ENCODE peak calls at places on chromosome 20, in seven cellular contexts. One of them, this sample, is unnamed.

GRCh38 chr20:37218976-37219375 is 39.6 kb upstream of the MROH8 start:
- DNase-seq in OCI-LY7: no peak
- DNase-seq in kidney epithelial cell: no peak
- DNase-seq in AG04450: no peak
- DNase-seq in HL-60: no peak
- DNase-seq in astrocyte of the spinal cord: no peak
- DNase-seq in astrocyte: no peak
- DNase-seq in this sample: no peak

GRCh38 chr20:24473435-24473834 is 4.0 kb downstream of the SYNDIG1 start:
- DNase-seq in OCI-LY7: no peak
- DNase-seq in kidney epithelial cell: no peak
- DNase-seq in AG04450: no peak
- DNase-seq in HL-60: no peak
- DNase-seq in astrocyte of the spinal cord: no peak
- DNase-seq in astrocyte: no peak
- DNase-seq in this sample: no peak

GRCh38 chr20:4451487-4451886 is 270.2 kb upstream of the PRND start:
- DNase-seq in OCI-LY7: no peak
- DNase-seq in kidney epithelial cell: no peak
- DNase-seq in AG04450: no peak
- DNase-seq in HL-60: no peak
- DNase-seq in astrocyte of the spinal cord: no peak
- DNase-seq in astrocyte: no peak
- DNase-seq in this sample: no peak

GRCh38 chr20:50821994-50822393 is 27.1 kb downstream of the BCAS4 start:
- DNase-seq in OCI-LY7: peak
- DNase-seq in kidney epithelial cell: no peak
- DNase-seq in AG04450: no peak
- DNase-seq in HL-60: no peak
- DNase-seq in astrocyte of the spinal cord: no peak
- DNase-seq in astrocyte: no peak
- DNase-seq in this sample: no peak

GRCh38 chr20:61614311-61615100 is 362.4 kb downstream of the CDH4 start:
- DNase-seq in OCI-LY7: no peak
- DNase-seq in kidney epithelial cell: no peak
- DNase-seq in AG04450: no peak
- DNase-seq in HL-60: no peak
- DNase-seq in astrocyte of the spinal cord: no peak
- DNase-seq in astrocyte: no peak
- DNase-seq in this sample: no peak

GRCh38 chr20:1674361-1674760 is 16.8 kb upstream of the SIRPG start:
- DNase-seq in OCI-LY7: no peak
- DNase-seq in kidney epithelial cell: no peak
- DNase-seq in AG04450: no peak
- DNase-seq in HL-60: no peak
- DNase-seq in astrocyte of the spinal cord: no peak
- DNase-seq in astrocyte: no peak
- DNase-seq in this sample: no peak

GRCh38 chr20:20390393-20390792 is 22.5 kb downstream of the INSM1 start:
- DNase-seq in OCI-LY7: no peak
- DNase-seq in kidney epithelial cell: no peak
- DNase-seq in AG04450: no peak
- DNase-seq in HL-60: no peak
- DNase-seq in astrocyte of the spinal cord: no peak
- DNase-seq in astrocyte: no peak
- DNase-seq in this sample: no peak

GRCh38 chr20:35134472-35134871 is 12.7 kb downstream of the EDEM2 start:
- DNase-seq in OCI-LY7: no peak
- DNase-seq in kidney epithelial cell: no peak
- DNase-seq in AG04450: no peak
- DNase-seq in HL-60: no peak
- DNase-seq in astrocyte of the spinal cord: no peak
- DNase-seq in astrocyte: no peak
- DNase-seq in this sample: no peak

GRCh38 chr20:50636601-50637539 is 54.5 kb downstream of the RIPOR3 start:
- DNase-seq in OCI-LY7: no peak
- DNase-seq in kidney epithelial cell: no peak
- DNase-seq in AG04450: no peak
- DNase-seq in HL-60: no peak
- DNase-seq in astrocyte of the spinal cord: peak
- DNase-seq in astrocyte: no peak
- DNase-seq in this sample: no peak

GRCh38 chr20:32521780-32522524 is 63.2 kb downstream of the NOL4L start:
- DNase-seq in OCI-LY7: peak
- DNase-seq in kidney epithelial cell: no peak
- DNase-seq in AG04450: no peak
- DNase-seq in HL-60: peak
- DNase-seq in astrocyte of the spinal cord: peak
- DNase-seq in astrocyte: no peak
- DNase-seq in this sample: no peak

GRCh38 chr20:2729251-2729713 is 36.7 kb downstream of the EBF4 start:
- DNase-seq in OCI-LY7: peak
- DNase-seq in kidney epithelial cell: no peak
- DNase-seq in AG04450: no peak
- DNase-seq in HL-60: no peak
- DNase-seq in astrocyte of the spinal cord: no peak
- DNase-seq in astrocyte: no peak
- DNase-seq in this sample: no peak

GRCh38 chr20:23205656-23206055 is 119.5 kb upstream of the CD93 start:
- DNase-seq in OCI-LY7: no peak
- DNase-seq in kidney epithelial cell: peak
- DNase-seq in AG04450: no peak
- DNase-seq in HL-60: no peak
- DNase-seq in astrocyte of the spinal cord: peak
- DNase-seq in astrocyte: peak
- DNase-seq in this sample: peak

GRCh38 chr20:5039255-5039657 is 37.9 kb upstream of the SLC23A2 start:
- DNase-seq in OCI-LY7: no peak
- DNase-seq in kidney epithelial cell: no peak
- DNase-seq in AG04450: no peak
- DNase-seq in HL-60: no peak
- DNase-seq in astrocyte of the spinal cord: no peak
- DNase-seq in astrocyte: no peak
- DNase-seq in this sample: no peak

GRCh38 chr20:48705208-48706115 is 122.3 kb downstream of the PREX1 start:
- DNase-seq in OCI-LY7: no peak
- DNase-seq in kidney epithelial cell: no peak
- DNase-seq in AG04450: no peak
- DNase-seq in HL-60: no peak
- DNase-seq in astrocyte of the spinal cord: no peak
- DNase-seq in astrocyte: no peak
- DNase-seq in this sample: no peak

GRCh38 chr20:41830702-41831101 is 212.5 kb upstream of the CHD6 start:
- DNase-seq in OCI-LY7: peak
- DNase-seq in kidney epithelial cell: no peak
- DNase-seq in AG04450: no peak
- DNase-seq in HL-60: no peak
- DNase-seq in astrocyte of the spinal cord: no peak
- DNase-seq in astrocyte: no peak
- DNase-seq in this sample: no peak

GRCh38 chr20:23684261-23684660 is 4.6 kb downstream of the CST4 start:
- DNase-seq in OCI-LY7: no peak
- DNase-seq in kidney epithelial cell: no peak
- DNase-seq in AG04450: no peak
- DNase-seq in HL-60: no peak
- DNase-seq in astrocyte of the spinal cord: no peak
- DNase-seq in astrocyte: no peak
- DNase-seq in this sample: no peak

GRCh38 chr20:23298155-23298554 is 52.4 kb upstream of the NXT1 start:
- DNase-seq in OCI-LY7: no peak
- DNase-seq in kidney epithelial cell: no peak
- DNase-seq in AG04450: no peak
- DNase-seq in HL-60: no peak
- DNase-seq in astrocyte of the spinal cord: no peak
- DNase-seq in astrocyte: no peak
- DNase-seq in this sample: no peak

GRCh38 chr20:1327241-1327653 is 1.7 kb downstream of the SDCBP2 start:
- DNase-seq in OCI-LY7: no peak
- DNase-seq in kidney epithelial cell: peak
- DNase-seq in AG04450: no peak
- DNase-seq in HL-60: no peak
- DNase-seq in astrocyte of the spinal cord: peak
- DNase-seq in astrocyte: peak
- DNase-seq in this sample: no peak

GRCh38 chr20:45011108-45011526 is 44.8 kb downstream of the STK4 start:
- DNase-seq in OCI-LY7: peak
- DNase-seq in kidney epithelial cell: no peak
- DNase-seq in AG04450: peak
- DNase-seq in HL-60: no peak
- DNase-seq in astrocyte of the spinal cord: peak
- DNase-seq in astrocyte: peak
- DNase-seq in this sample: no peak

GRCh38 chr20:40835321-40835720 is 146.3 kb upstream of the MAFB start:
- DNase-seq in OCI-LY7: no peak
- DNase-seq in kidney epithelial cell: no peak
- DNase-seq in AG04450: no peak
- DNase-seq in HL-60: no peak
- DNase-seq in astrocyte of the spinal cord: no peak
- DNase-seq in astrocyte: no peak
- DNase-seq in this sample: no peak

DNA sequence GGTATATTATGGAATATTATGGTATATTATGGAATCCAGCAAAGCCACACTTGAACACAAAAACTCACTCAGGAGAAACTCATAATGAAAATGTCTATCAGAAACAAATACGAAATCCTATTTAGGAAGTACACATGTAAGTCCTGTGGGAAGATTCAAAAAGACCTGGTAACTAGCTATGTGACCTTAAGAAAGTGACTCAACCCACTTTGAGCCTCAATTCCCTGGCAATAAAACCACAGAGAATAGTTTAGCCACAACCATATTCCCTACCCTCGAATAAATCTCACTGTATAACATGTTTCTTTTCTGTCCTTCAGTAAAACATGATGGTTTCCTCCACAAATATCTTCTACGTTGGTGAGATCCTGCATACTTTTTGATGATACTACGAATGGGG is 56.4 kb downstream of the ZMYND8 start:
- DNase-seq in OCI-LY7: no peak
- DNase-seq in kidney epithelial cell: no peak
- DNase-seq in AG04450: no peak
- DNase-seq in HL-60: no peak
- DNase-seq in astrocyte of the spinal cord: peak
- DNase-seq in astrocyte: peak
- DNase-seq in this sample: no peak
- TF ChIP-seq CTCF in OCI-LY7: no peak
- TF ChIP-seq CTCF in kidney epithelial cell: no peak
- TF ChIP-seq CTCF in AG04450: no peak
- TF ChIP-seq CTCF in HL-60: no peak
- TF ChIP-seq CTCF in astrocyte of the spinal cord: no peak
- TF ChIP-seq CTCF in astrocyte: no peak
- TF ChIP-seq CTCF in this sample: no peak

GRCh38 chr20:6764619-6765018 is 2.9 kb upstream of the BMP2 start:
- DNase-seq in OCI-LY7: no peak
- DNase-seq in kidney epithelial cell: no peak
- DNase-seq in AG04450: no peak
- DNase-seq in HL-60: no peak
- DNase-seq in astrocyte of the spinal cord: no peak
- DNase-seq in astrocyte: no peak
- DNase-seq in this sample: no peak

GRCh38 chr20:6767166-6767535 is 335 bp upstream of the BMP2 start:
- DNase-seq in OCI-LY7: no peak
- DNase-seq in kidney epithelial cell: no peak
- DNase-seq in AG04450: no peak
- DNase-seq in HL-60: no peak
- DNase-seq in astrocyte of the spinal cord: no peak
- DNase-seq in astrocyte: no peak
- DNase-seq in this sample: no peak

GRCh38 chr20:6767536-6768227 is at the start of gene BMP2:
- DNase-seq in OCI-LY7: no peak
- DNase-seq in kidney epithelial cell: no peak
- DNase-seq in AG04450: no peak
- DNase-seq in HL-60: no peak
- DNase-seq in astrocyte of the spinal cord: peak
- DNase-seq in astrocyte: peak
- DNase-seq in this sample: no peak

GRCh38 chr20:6766433-6766832 is 1.1 kb upstream of the BMP2 start:
- DNase-seq in OCI-LY7: no peak
- DNase-seq in kidney epithelial cell: no peak
- DNase-seq in AG04450: no peak
- DNase-seq in HL-60: no peak
- DNase-seq in astrocyte of the spinal cord: no peak
- DNase-seq in astrocyte: no peak
- DNase-seq in this sample: no peak

DNA sequence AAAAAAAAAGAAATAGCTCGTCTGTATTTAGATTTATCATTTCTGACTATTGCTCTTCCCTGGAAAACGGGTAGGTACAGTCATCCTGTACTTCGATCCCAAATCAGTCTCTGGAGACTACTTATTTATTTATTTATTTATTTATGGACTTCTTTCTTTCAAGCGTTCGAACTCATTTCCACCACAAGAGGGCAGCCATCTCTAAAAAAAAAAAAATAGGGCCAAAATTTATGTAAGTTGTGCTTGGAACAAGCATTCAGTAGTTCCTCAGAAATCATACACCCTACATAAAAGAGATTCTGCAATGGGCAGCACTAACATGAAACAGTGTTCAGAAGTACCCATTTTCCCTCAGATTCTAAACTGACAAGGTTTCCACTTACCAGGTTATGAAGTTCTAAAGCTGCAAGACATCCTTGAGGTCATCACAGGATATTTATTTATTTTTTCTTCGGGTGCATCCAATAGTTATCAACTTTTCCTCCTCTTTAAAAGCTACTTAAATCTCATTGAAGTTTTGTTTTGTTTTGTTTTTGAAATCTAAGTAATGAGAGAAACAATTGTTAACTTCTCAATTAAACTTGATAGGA is 1.9 kb upstream of the BMP2 start:
- DNase-seq in OCI-LY7: peak
- DNase-seq in kidney epithelial cell: no peak
- DNase-seq in AG04450: peak
- DNase-seq in HL-60: no peak
- DNase-seq in astrocyte of the spinal cord: peak
- DNase-seq in astrocyte: peak
- DNase-seq in this sample: peak
- H3K4me3 ChIP-seq in OCI-LY7: no peak
- H3K4me3 ChIP-seq in kidney epithelial cell: no peak
- H3K4me3 ChIP-seq in AG04450: no peak
- H3K4me3 ChIP-seq in HL-60: no peak
- H3K4me3 ChIP-seq in astrocyte of the spinal cord: no peak
- H3K4me3 ChIP-seq in astrocyte: no peak
- H3K4me3 ChIP-seq in this sample: no peak

GRCh38 chr20:29409833-29410804 is 1847.3 kb upstream of the DEFB115 start:
- DNase-seq in OCI-LY7: no peak
- DNase-seq in kidney epithelial cell: no peak
- DNase-seq in AG04450: no peak
- DNase-seq in HL-60: no peak
- DNase-seq in astrocyte of the spinal cord: no peak
- DNase-seq in astrocyte: no peak
- DNase-seq in this sample: no peak
- TF ChIP-seq CTCF in OCI-LY7: no peak
- TF ChIP-seq CTCF in kidney epithelial cell: no peak
- TF ChIP-seq CTCF in AG04450: no peak
- TF ChIP-seq CTCF in HL-60: no peak
- TF ChIP-seq CTCF in astrocyte of the spinal cord: no peak
- TF ChIP-seq CTCF in astrocyte: no peak
- TF ChIP-seq CTCF in this sample: no peak

DNA sequence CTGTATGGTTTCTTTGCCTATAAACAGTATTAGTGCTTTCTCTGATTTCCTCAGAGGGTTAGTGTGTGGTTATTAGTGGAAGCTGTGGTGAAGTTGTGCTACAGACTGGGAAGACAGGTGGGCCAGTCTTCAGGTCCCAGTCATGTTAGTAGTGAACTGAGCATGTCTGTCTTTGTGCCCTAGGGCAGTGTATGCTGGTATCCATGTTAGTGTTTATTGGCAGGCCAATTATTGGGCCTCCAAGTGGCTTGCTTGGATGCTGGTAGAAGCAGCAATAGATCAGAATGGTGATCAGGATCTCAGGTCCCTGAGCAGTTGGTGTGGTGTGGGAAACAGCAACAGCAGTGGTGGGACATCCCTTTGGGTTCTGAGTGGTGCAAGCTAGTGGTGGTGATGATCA is 137.6 kb downstream of the OTOR start:
- DNase-seq in OCI-LY7: no peak
- DNase-seq in kidney epithelial cell: no peak
- DNase-seq in AG04450: no peak
- DNase-seq in HL-60: no peak
- DNase-seq in astrocyte of the spinal cord: no peak
- DNase-seq in astrocyte: no peak
- DNase-seq in this sample: no peak
- H3K4me3 ChIP-seq in OCI-LY7: no peak
- H3K4me3 ChIP-seq in kidney epithelial cell: no peak
- H3K4me3 ChIP-seq in AG04450: no peak
- H3K4me3 ChIP-seq in HL-60: no peak
- H3K4me3 ChIP-seq in astrocyte of the spinal cord: no peak
- H3K4me3 ChIP-seq in astrocyte: no peak
- H3K4me3 ChIP-seq in this sample: no peak